ENCODE peak calls at places on chromosomes 7 and 10, in ten cellular contexts. V is hepatocyte; W is ovary; A is small intestine; Q is brain microvascular endothelial cell; Z is effector memory CD4-positive, alpha-beta T cell; R is mammary epithelial cell; N is fibroblast of lung; H is A673; G is breast epithelium. L is an unnamed sample.
A peak's percentile ranks its signal among the peaks of the same experiment; 100 is the strongest.

GRCh38 chr10:70978181-70978580 is 89.8 kb upstream of the PCBD1 start:
- DNase-seq in V (no peak), A (no peak), Q (no peak), R (no peak), W (no peak), G (no peak), N (no peak), Z (no peak), H (no peak), L (no peak)

GRCh38 chr10:91575044-91575610 is 57.7 kb downstream of the PPP1R3C start:
- DNase-seq in R (no peak), Z (no peak), N (no peak), G (peak; percentile 79), Q (no peak), H (no peak), A (no peak), W (no peak), V (no peak), L (no peak)

GRCh38 chr10:22713853-22714523 is 390 bp downstream of the PIP4K2A start:
- DNase-seq in A (no peak), Z (no peak), R (peak; percentile 16), W (peak; percentile 27), H (peak; percentile 22), Q (no peak), V (peak; percentile 38), G (no peak), N (peak; percentile 30), L (peak; percentile 33)

GRCh38 chr10:100148353-100149211 is 37.2 kb downstream of the ERLIN1 start:
- DNase-seq in V (peak; percentile 24), A (no peak), W (no peak), G (no peak), R (peak; percentile 99), N (peak; percentile 53), Q (peak; percentile 9), Z (no peak), H (peak; percentile 53), L (no peak)

GRCh38 chr10:115854740-115855435 is 418.1 kb downstream of the GFRA1 start:
- DNase-seq in Z (no peak), Q (no peak), A (no peak), H (no peak), V (no peak), W (no peak), G (no peak), R (no peak), N (peak; percentile 31), L (no peak)

GRCh38 chr10:88971668-88972067 is 18.9 kb upstream of the FAS start:
- DNase-seq in G (no peak), H (no peak), R (no peak), N (no peak), Z (no peak), V (no peak), W (no peak), A (no peak), Q (no peak), L (no peak)

GRCh38 chr7:22397981-22398380 is 41.0 kb upstream of the RAPGEF5 start:
- DNase-seq in Z (no peak), V (no peak), G (no peak), A (no peak), H (no peak), W (no peak), R (no peak), Q (no peak), N (peak; percentile 66), L (no peak)

GRCh38 chr7:39540320-39540719 is 25.9 kb upstream of the YAE1 start:
- DNase-seq in N (no peak), G (no peak), Q (no peak), A (peak; percentile 70), H (no peak), W (no peak), R (no peak), V (peak; percentile 48), Z (no peak), L (no peak)

GRCh38 chr7:79114875-79115274 is 338.6 kb downstream of the MAGI2 start:
- DNase-seq in Z (no peak), V (no peak), R (no peak), N (no peak), W (no peak), A (no peak), G (no peak), Q (no peak), H (no peak), L (no peak)

GRCh38 chr10:107971973-107972372 is 807.5 kb upstream of the SORCS1 start:
- DNase-seq in N (peak; percentile 86), A (no peak), G (no peak), Z (no peak), V (peak; percentile 30), Q (no peak), W (no peak), R (peak; percentile 98), H (peak; percentile 56), L (no peak)

GRCh38 chr10:119541459-119542356 is 811 bp downstream of the RGS10 start:
- DNase-seq in Q (no peak), Z (peak; percentile 16), R (no peak), A (no peak), G (no peak), V (no peak), H (no peak), N (peak; percentile 19), W (peak; percentile 36), L (no peak)

GRCh38 chr10:22433875-22434274 is 88.6 kb downstream of the SPAG6 start:
- DNase-seq in H (peak; percentile 82), N (peak; percentile 96), G (no peak), Q (peak; percentile 56), V (peak; percentile 28), R (peak; percentile 67), Z (no peak), W (no peak), A (no peak), L (peak; percentile 67)

GRCh38 chr10:5942471-5942870 is 34.9 kb downstream of the IL15RA start:
- DNase-seq in R (no peak), H (no peak), Z (no peak), V (no peak), Q (no peak), G (no peak), A (no peak), W (no peak), N (no peak), L (no peak)

GRCh38 chr7:36275735-36276284 is 113.9 kb upstream of the ANLN start:
- DNase-seq in R (no peak), G (no peak), A (peak; percentile 39), H (no peak), V (peak; percentile 1), Z (no peak), W (no peak), N (no peak), Q (no peak), L (no peak)

GRCh38 chr7:36272211-36272566 is 117.5 kb upstream of the ANLN start:
- DNase-seq in A (no peak), W (no peak), Q (no peak), R (no peak), H (no peak), G (no peak), Z (no peak), V (no peak), N (no peak), L (no peak)

GRCh38 chr7:36276428-36277246 is 113.0 kb upstream of the ANLN start:
- DNase-seq in A (no peak), V (peak; percentile 3), Z (no peak), H (no peak), G (no peak), N (no peak), R (no peak), Q (no peak), W (no peak), L (no peak)

GRCh38 chr7:36273836-36274235 is 115.8 kb upstream of the ANLN start:
- DNase-seq in H (no peak), G (no peak), A (no peak), R (no peak), V (peak; percentile 3), Q (no peak), N (no peak), W (no peak), Z (no peak), L (no peak)

DNA sequence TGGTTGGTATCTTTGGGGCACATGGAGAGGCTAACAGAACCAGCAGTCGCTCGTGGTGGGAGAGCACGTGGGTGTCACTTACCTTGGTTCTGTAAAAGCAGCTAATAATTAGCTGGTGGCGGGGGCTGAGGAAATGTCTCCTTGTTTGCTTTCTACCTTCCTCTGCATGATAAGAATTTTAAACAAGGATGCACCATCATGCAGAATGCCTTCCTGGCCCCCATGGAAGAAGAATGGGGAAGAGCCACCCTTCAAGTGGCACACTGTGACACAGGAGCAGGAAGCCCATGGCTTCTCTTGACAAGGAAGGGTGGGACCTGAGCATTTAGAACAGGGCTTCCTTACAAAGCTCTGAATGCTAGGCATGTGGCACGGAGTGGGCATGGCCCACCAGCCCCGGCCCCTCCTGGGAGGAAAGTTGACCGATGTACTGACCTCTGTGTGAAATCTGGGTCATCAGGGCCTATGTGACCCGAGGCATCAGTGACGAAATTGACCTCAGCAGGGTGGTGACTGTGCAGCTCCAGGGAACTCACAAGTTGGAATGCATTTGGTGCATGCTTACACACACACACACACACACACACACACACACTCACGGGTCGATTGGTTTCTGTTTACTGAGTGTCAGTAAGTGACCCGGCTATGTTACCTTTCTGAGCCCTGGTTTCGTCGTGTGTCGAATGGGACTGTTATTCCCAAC is 116.9 kb upstream of the ANLN start:
- DNase-seq in W (no peak), Z (no peak), R (no peak), H (no peak), N (no peak), G (no peak), V (peak; percentile 58), Q (no peak), A (no peak), L (no peak)
- H3K27ac ChIP-seq in W (no peak overlapping the region), Z (no peak overlapping the region), R (no peak overlapping the region), H (no peak overlapping the region), N (no peak overlapping the region), G (no peak overlapping the region), V (peak overlapping the region; percentile 72), Q (no peak overlapping the region), A (no peak overlapping the region), L (no peak overlapping the region)

GRCh38 chr10:73233883-73234282 is 13.2 kb downstream of the DNAJC9 start:
- DNase-seq in Z (no peak), R (no peak), N (no peak), H (no peak), A (no peak), Q (no peak), V (no peak), W (no peak), G (no peak), L (no peak)
- H3K36me3 ChIP-seq in Z (peaks cover 15% of the 10 kb centered on the region), R (peaks cover 10% of the 10 kb centered on the region), N (peaks cover 4% of the 10 kb centered on the region), H (peaks cover 51% of the 10 kb centered on the region), A (peaks cover 4% of the 10 kb centered on the region), Q (peaks cover 5% of the 10 kb centered on the region), V (no peaks in the 10 kb centered on the region), W (no peaks in the 10 kb centered on the region), G (no peaks in the 10 kb centered on the region), L (peaks cover 39% of the 10 kb centered on the region)

GRCh38 chr10:62618576-62619408 is 185.7 kb upstream of the ADO start:
- DNase-seq in A (no peak), R (no peak), Q (peak; percentile 84), Z (no peak), H (peak; percentile 77), G (no peak), W (no peak), N (peak; percentile 92), V (peak; percentile 69), L (peak; percentile 9)
- H3K4me3 ChIP-seq in A (no peak overlapping the region), R (no peak overlapping the region), Q (no peak overlapping the region), Z (no peak overlapping the region), H (no peak overlapping the region), G (no peak overlapping the region), W (no peak overlapping the region), N (no peak overlapping the region), V (no peak overlapping the region), L (no peak overlapping the region)

DNA sequence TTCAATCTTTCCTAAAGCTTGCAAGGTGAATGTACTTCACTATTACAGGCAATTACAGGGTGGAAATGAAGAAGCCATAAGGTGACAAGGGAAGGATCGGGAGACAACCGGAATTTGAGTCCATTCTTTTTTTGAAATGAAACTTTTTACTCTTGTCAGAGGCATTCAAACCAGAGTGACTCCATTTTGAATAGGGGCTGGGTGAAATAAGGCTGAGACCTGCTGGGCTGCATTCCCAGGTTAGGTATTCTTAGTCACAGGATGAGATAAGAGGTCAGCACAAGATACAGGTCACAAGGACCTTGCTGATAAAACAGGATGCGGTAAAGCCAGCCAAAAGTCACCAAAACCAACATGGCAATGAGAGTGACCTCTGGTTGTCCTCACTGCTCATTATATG is 363.3 kb downstream of the TYW1 start:
- DNase-seq in R (no peak), V (no peak), Z (no peak), G (no peak), N (no peak), Q (no peak), H (no peak), A (no peak), W (no peak), L (no peak)
- H3K27ac ChIP-seq in R (no peak overlapping the region), V (no peak overlapping the region), Z (no peak overlapping the region), G (no peak overlapping the region), N (no peak overlapping the region), Q (no peak overlapping the region), H (no peak overlapping the region), A (no peak overlapping the region), W (no peak overlapping the region), L (no peak overlapping the region)

L was measured in SJCRH30.